ENCODE peak calls at places on chromosome 2, in six cellular contexts. D, L, E, I, K and U are unnamed samples.

GRCh38 chr2:2800697-2801096 is 469.6 kb upstream of the MYT1L start:
- DNase-seq in D (no peak), L (no peak), E (no peak), I (no peak), K (no peak), U (no peak)

GRCh38 chr2:9206991-9207640 is 504 bp downstream of the ASAP2 start:
- DNase-seq in D (peak), L (peak), E (no peak), I (no peak), K (no peak), U (peak)

GRCh38 chr2:236823230-236823629 is 253.6 kb downstream of the ACKR3 start:
- DNase-seq in D (no peak), L (no peak), E (no peak), I (no peak), K (no peak), U (no peak)

GRCh38 chr2:45836740-45837139 is 185.3 kb downstream of the PRKCE start:
- DNase-seq in D (no peak), L (no peak), E (no peak), I (no peak), K (no peak), U (peak)

GRCh38 chr2:109257653-109258052 is 128.6 kb downstream of the SH3RF3 start:
- DNase-seq in D (no peak), L (no peak), E (no peak), I (no peak), K (no peak), U (no peak)

GRCh38 chr2:46847185-46847710 is 68.4 kb downstream of the MCFD2 start:
- DNase-seq in D (peak), L (peak), E (peak), I (no peak), K (no peak), U (no peak)

GRCh38 chr2:50449306-50449705 is 582.6 kb downstream of the NRXN1 start:
- DNase-seq in D (no peak), L (no peak), E (no peak), I (no peak), K (no peak), U (no peak)

GRCh38 chr2:80363951-80364350 is 59.4 kb upstream of the LRRTM1 start:
- DNase-seq in D (no peak), L (no peak), E (no peak), I (no peak), K (no peak), U (peak)

GRCh38 chr2:149990965-149991364 is 403.4 kb upstream of the MMADHC start:
- DNase-seq in D (no peak), L (no peak), E (no peak), I (no peak), K (no peak), U (no peak)

GRCh38 chr2:18465979-18466378 is 94.5 kb downstream of the RDH14 start:
- DNase-seq in D (no peak), L (no peak), E (no peak), I (no peak), K (no peak), U (no peak)

GRCh38 chr2:222174450-222174849 is 124.3 kb downstream of the PAX3 start:
- DNase-seq in D (no peak), L (no peak), E (peak), I (no peak), K (no peak), U (no peak)

GRCh38 chr2:17495590-17495989 is 22.6 kb downstream of the RAD51AP2 start:
- DNase-seq in D (no peak), L (no peak), E (no peak), I (no peak), K (no peak), U (no peak)

GRCh38 chr2:235098736-235099494 is 147.1 kb downstream of the SH3BP4 start:
- DNase-seq in D (no peak), L (no peak), E (no peak), I (no peak), K (no peak), U (no peak)

GRCh38 chr2:237511421-237511820 is 24.4 kb downstream of the MLPH start:
- DNase-seq in D (no peak), L (no peak), E (no peak), I (no peak), K (no peak), U (no peak)

GRCh38 chr2:168830958-168831357 is 28.5 kb downstream of the NOSTRIN start:
- DNase-seq in D (no peak), L (no peak), E (no peak), I (no peak), K (no peak), U (no peak)

GRCh38 chr2:204570449-204570848 is 25.2 kb downstream of the PARD3B start:
- DNase-seq in D (no peak), L (no peak), E (no peak), I (no peak), K (no peak), U (no peak)

GRCh38 chr2:53315170-53315569 is 452.4 kb upstream of the CHAC2 start:
- DNase-seq in D (no peak), L (no peak), E (no peak), I (no peak), K (no peak), U (no peak)

GRCh38 chr2:229339613-229340012 is 68.5 kb upstream of the PID1 start:
- DNase-seq in D (no peak), L (no peak), E (no peak), I (no peak), K (no peak), U (no peak)

GRCh38 chr2:229852565-229852964 is 69.2 kb downstream of the TRIP12 start:
- DNase-seq in D (no peak), L (peak), E (no peak), I (peak), K (peak), U (peak)

GRCh38 chr2:189685540-189686229 is 11.2 kb downstream of the ANKAR start:
- DNase-seq in D (no peak), L (peak), E (no peak), I (no peak), K (no peak), U (peak)

GRCh38 chr2:239461551-239462515 is 61.0 kb upstream of the HDAC4 start:
- DNase-seq in D (no peak), L (no peak), E (no peak), I (no peak), K (no peak), U (no peak)

GRCh38 chr2:67936995-67937394 is 125.8 kb downstream of the C1D start:
- DNase-seq in D (no peak), L (no peak), E (no peak), I (no peak), K (no peak), U (peak)

GRCh38 chr2:67880291-67880761 is 182.5 kb downstream of the C1D start:
- DNase-seq in D (no peak), L (no peak), E (no peak), I (no peak), K (no peak), U (no peak)

GRCh38 chr2:53594586-53594918 is 173.1 kb upstream of the CHAC2 start:
- DNase-seq in D (no peak), L (no peak), E (no peak), I (no peak), K (no peak), U (no peak)

GRCh38 chr2:152421521-152422367 is 86.8 kb downstream of the FMNL2 start:
- DNase-seq in D (peak), L (peak), E (peak), I (no peak), K (no peak), U (peak)

GRCh38 chr2:27808984-27809383 is 37.5 kb downstream of the MRPL33 start:
- DNase-seq in D (no peak), L (no peak), E (no peak), I (no peak), K (no peak), U (no peak)

GRCh38 chr2:78127428-78127827 is 605.3 kb upstream of the LRRTM4 start:
- DNase-seq in D (no peak), L (no peak), E (no peak), I (no peak), K (no peak), U (no peak)
- TF ChIP-seq CTCF in D (no peak), L (no peak), E (no peak), I (no peak), K (no peak), U (no peak)

GRCh38 chr2:62199392-62200125 is 3.6 kb downstream of the B3GNT2 start:
- DNase-seq in D (no peak), L (no peak), E (no peak), I (no peak), K (no peak), U (peak)

GRCh38 chr2:62198237-62198633 is 2.3 kb downstream of the B3GNT2 start:
- DNase-seq in D (no peak), L (no peak), E (no peak), I (no peak), K (no peak), U (peak)

GRCh38 chr2:62196278-62196901 is 475 bp downstream of the B3GNT2 start:
- DNase-seq in D (peak), L (no peak), E (peak), I (no peak), K (peak), U (peak)

GRCh38 chr2:62197017-62197586 is 1.2 kb downstream of the B3GNT2 start:
- DNase-seq in D (peak), L (peak), E (peak), I (no peak), K (peak), U (peak)

DNA sequence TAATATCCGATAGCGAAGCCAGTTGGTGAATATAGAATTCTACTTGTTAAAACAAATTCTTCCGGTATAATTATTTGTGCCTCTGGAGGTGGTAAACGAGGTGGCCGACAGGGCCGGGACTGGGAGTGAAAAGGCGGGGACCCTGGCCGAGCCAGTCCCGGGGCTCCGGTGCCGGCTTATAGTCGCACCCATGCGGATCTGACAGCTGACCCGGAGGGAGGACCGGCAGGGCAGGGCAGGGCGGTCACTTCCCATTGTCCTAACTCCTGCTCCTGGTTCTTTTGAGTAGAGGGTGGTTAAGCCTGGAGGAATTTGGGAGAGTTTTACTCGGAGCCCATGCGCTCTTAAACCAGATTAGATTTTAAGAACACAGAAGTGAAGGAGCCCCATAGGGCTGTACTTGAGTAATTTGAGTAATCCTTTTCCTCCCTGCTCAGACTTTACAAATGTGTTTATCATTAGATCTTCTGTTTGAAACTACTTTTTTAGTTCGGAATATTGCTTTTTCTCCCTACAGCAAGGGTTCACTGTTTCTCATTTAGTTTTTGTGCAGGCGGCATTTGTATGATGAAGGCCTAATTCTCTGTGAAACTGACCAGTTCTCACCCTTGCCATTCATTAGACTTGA is 1.8 kb downstream of the B3GNT2 start:
- DNase-seq in D (peak), L (peak), E (no peak), I (no peak), K (no peak), U (peak)
- TF ChIP-seq POLR2A in D (no peak), L (no peak), E (no peak), I (peak), K (no peak), U (no peak)

GRCh38 chr2:128261245-128262128 is 57.2 kb downstream of the HS6ST1 start:
- DNase-seq in D (no peak), L (no peak), E (no peak), I (no peak), K (no peak), U (no peak)

GRCh38 chr2:128259585-128259984 is 59.1 kb downstream of the HS6ST1 start:
- DNase-seq in D (no peak), L (no peak), E (no peak), I (no peak), K (no peak), U (no peak)

GRCh38 chr2:128262315-128263253 is 56.1 kb downstream of the HS6ST1 start:
- DNase-seq in D (no peak), L (no peak), E (no peak), I (no peak), K (no peak), U (no peak)

GRCh38 chr2:128258218-128258617 is 60.5 kb downstream of the HS6ST1 start:
- DNase-seq in D (no peak), L (no peak), E (no peak), I (no peak), K (no peak), U (no peak)

GRCh38 chr2:128260239-128261138 is 58.2 kb downstream of the HS6ST1 start:
- DNase-seq in D (no peak), L (peak), E (peak), I (no peak), K (no peak), U (no peak)
- TF ChIP-seq MYC in D (no peak), L (no peak), E (no peak), I (no peak), K (no peak), U (no peak)

GRCh38 chr2:187890690-187891089 is 336.5 kb upstream of the TFPI start:
- DNase-seq in D (no peak), L (peak), E (no peak), I (no peak), K (no peak), U (no peak)
- TF ChIP-seq CTCF in D (no peak), L (no peak), E (no peak), I (no peak), K (no peak), U (no peak)

GRCh38 chr2:120223034-120223912 is at the start of gene TMEM185B:
- DNase-seq in D (peak), L (peak), E (peak), I (no peak), K (peak), U (peak)
- TF ChIP-seq POLR2A in D (peak), L (peak), E (peak), I (peak), K (peak), U (no peak)